ENCODE peak calls at places on chromosome 6, in four cellular contexts. W is cardiac fibroblast, E is upper lobe of left lung, X is mammary epithelial cell. H is an unnamed sample.

GRCh38 chr6:15907914-15908518 is 220.9 kb upstream of the MYLIP start:
- DNase-seq in W (no peak), E (no peak), X (peak; percentile 9), H (peak; percentile 74)

GRCh38 chr6:137496909-137497721 is 2.9 kb upstream of the OLIG3 start:
- DNase-seq in W (no peak), E (peak; percentile 82), X (no peak), H (no peak)

GRCh38 chr6:43491750-43492661 is 14.6 kb downstream of the TJAP1 start:
- DNase-seq in W (peak; percentile 77), E (peak; percentile 90), X (peak; percentile 68), H (no peak)

GRCh38 chr6:165091121-165091785 is 218.2 kb downstream of the C6orf118 start:
- DNase-seq in W (no peak), E (no peak), X (no peak), H (no peak)

GRCh38 chr6:30640481-30640880 is 6.5 kb upstream of the C6orf136 start:
- DNase-seq in W (no peak), E (peak; percentile 27), X (no peak), H (no peak)

GRCh38 chr6:36197739-36198221 is 1.2 kb downstream of the BRPF3 start:
- DNase-seq in W (peak; percentile 8), E (peak; percentile 63), X (peak; percentile 6), H (no peak)

GRCh38 chr6:166556871-166557322 is 29.6 kb downstream of the RAMACL start:
- DNase-seq in W (peak; percentile 98), E (peak; percentile 75), X (peak; percentile 99), H (no peak)

GRCh38 chr6:16582437-16583150 is 178.7 kb downstream of the ATXN1 start:
- DNase-seq in W (no peak), E (no peak), X (no peak), H (no peak)

GRCh38 chr6:132362318-132363185 is 38.7 kb downstream of the MOXD1 start:
- DNase-seq in W (peak; percentile 28), E (no peak), X (no peak), H (no peak)

GRCh38 chr6:84016029-84016428 is 17.5 kb upstream of the MRAP2 start:
- DNase-seq in W (no peak), E (no peak), X (no peak), H (no peak)

GRCh38 chr6:164838068-164838615 is 471.3 kb downstream of the C6orf118 start:
- DNase-seq in W (no peak), E (no peak), X (no peak), H (no peak)

GRCh38 chr6:41545703-41546474 is at the start of gene FOXP4:
- DNase-seq in W (peak; percentile 96), E (peak; percentile 89), X (peak; percentile 91), H (peak; percentile 90)

GRCh38 chr6:161745594-161745993 is 471.7 kb upstream of the AGPAT4 start:
- DNase-seq in W (no peak), E (no peak), X (no peak), H (no peak)

GRCh38 chr6:163395786-163396185 is 18.7 kb upstream of the QKI start:
- DNase-seq in W (no peak), E (no peak), X (no peak), H (no peak)

GRCh38 chr6:162560891-162561290 is 166.7 kb downstream of the PRKN start:
- DNase-seq in W (no peak), E (no peak), X (no peak), H (no peak)

GRCh38 chr6:115891111-115891669 is 169.5 kb downstream of the FRK start:
- DNase-seq in W (no peak), E (no peak), X (peak; percentile 84), H (no peak)

GRCh38 chr6:116447496-116448011 is 13.6 kb upstream of the CALHM6 start:
- DNase-seq in W (peak; percentile 97), E (no peak), X (peak; percentile 91), H (no peak)

GRCh38 chr6:124854338-124854922 is 107.8 kb upstream of the RNF217 start:
- DNase-seq in W (peak; percentile 10), E (no peak), X (no peak), H (no peak)

GRCh38 chr6:35017461-35018183 is 123.5 kb downstream of the TCP11 start:
- DNase-seq in W (peak; percentile 37), E (peak; percentile 85), X (no peak), H (no peak)

GRCh38 chr6:157668034-157668401 is 155.0 kb upstream of the SNX9 start:
- DNase-seq in W (no peak), E (no peak), X (no peak), H (no peak)

GRCh38 chr6:157667211-157668033 is 155.6 kb upstream of the SNX9 start:
- DNase-seq in W (peak; percentile 75), E (no peak), X (peak; percentile 32), H (no peak)

GRCh38 chr6:157670466-157671186 is 152.4 kb upstream of the SNX9 start:
- DNase-seq in W (peak; percentile 39), E (no peak), X (no peak), H (no peak)

GRCh38 chr6:157668690-157669089 is 154.4 kb upstream of the SNX9 start:
- DNase-seq in W (no peak), E (no peak), X (no peak), H (no peak)

GRCh38 chr6:157669747-157670216 is 153.3 kb upstream of the SNX9 start:
- DNase-seq in W (peak; percentile 92), E (peak; percentile 88), X (peak; percentile 56), H (no peak)
- TF ChIP-seq CTCF in W (peak; percentile 41), E (peak; percentile 19), X (no peak), H (peak; percentile 43)

GRCh38 chr6:144364727-144365126 is 79.6 kb downstream of the UTRN start:
- DNase-seq in W (no peak), E (no peak), X (no peak), H (no peak)

GRCh38 chr6:144364208-144364718 is 79.1 kb downstream of the UTRN start:
- DNase-seq in W (no peak), E (no peak), X (no peak), H (no peak)

GRCh38 chr6:144360401-144360800 is 75.3 kb downstream of the UTRN start:
- DNase-seq in W (no peak), E (no peak), X (no peak), H (no peak)

GRCh38 chr6:144361027-144361426 is 75.9 kb downstream of the UTRN start:
- DNase-seq in W (no peak), E (no peak), X (no peak), H (no peak)

DNA sequence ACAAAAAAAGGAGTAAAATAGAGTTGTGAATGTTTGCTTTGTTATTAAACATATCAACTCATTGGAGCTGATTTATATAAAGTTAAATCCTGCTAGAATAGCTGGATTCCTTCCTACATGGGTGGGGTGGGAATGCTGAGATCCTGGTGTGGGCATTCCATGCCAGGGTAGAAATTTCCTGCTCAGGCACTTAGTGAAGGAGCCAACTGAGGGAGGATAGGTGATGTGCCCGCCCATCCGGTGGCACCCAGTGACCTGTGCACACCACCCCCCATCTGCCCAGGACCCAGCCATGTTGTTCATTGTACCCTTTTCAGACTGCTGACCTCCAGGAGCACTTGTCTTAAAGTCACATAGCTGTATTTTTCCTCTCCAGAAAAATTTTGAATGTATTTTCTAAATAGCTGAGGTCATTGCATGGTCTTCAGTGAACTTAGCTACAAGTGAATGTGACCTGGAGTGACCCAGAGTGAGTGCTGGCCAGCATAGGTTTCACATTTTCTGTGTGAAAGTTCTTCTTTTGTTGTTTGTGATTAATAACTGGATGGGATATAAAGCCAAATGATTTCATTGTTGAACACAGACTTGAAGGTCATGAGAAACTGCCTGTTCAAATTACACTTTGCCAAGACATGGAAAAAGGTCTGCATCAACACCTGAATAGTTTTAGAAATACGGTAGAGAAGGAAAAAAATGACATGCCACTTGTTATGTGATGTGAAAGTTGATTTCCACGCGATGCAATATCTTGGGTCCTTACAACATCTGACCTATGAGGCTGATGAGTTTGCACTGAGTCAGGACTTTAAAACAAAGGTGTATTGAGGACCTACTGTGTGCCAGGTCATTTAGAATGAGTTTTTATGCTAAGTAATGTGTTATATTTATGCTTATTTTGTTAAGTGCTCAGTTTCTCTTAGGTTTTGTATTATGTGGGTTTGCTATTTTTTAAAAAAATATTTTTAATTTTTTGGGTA is 77.2 kb downstream of the UTRN start:
- DNase-seq in W (peak; percentile 57), E (peak; percentile 11), X (no peak), H (no peak)
- TF ChIP-seq CTCF in W (no peak), E (no peak), X (no peak), H (no peak)

DNA sequence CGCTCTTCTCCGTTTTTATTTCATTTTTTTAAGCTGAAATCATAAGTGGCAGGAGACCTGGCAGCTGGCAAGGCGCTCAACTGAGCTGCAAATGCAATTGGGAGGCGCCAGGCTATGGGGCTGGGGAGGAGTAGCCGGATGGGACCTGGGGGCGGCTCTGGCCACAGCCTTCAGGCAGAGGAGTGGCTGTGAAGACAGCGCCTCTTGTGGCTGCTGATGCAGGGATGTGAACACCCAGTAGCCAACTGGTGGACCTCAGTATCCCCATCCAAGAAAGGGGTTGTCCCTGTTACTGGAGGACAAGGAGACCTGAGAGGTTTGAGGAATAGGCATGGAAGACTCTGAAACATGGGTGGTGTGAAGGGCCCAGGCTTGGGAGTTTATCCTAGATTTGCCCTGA is 12.6 kb downstream of the KCNK17 start:
- DNase-seq in W (peak; percentile 7), E (no peak), X (no peak), H (no peak)
- TF ChIP-seq CTCF in W (peak; percentile 33), E (no peak), X (peak; percentile 10), H (peak; percentile 60)

GRCh38 chr6:105835373-105835772 is 250.8 kb upstream of the PRDM1 start:
- DNase-seq in W (peak; percentile 15), E (no peak), X (peak; percentile 64), H (no peak)
- TF ChIP-seq CTCF in W (no peak), E (no peak), X (peak; percentile 33), H (peak; percentile 75)

GRCh38 chr6:108969776-108970175 is 121.6 kb downstream of the ARMC2 start:
- DNase-seq in W (no peak), E (no peak), X (no peak), H (no peak)

GRCh38 chr6:108966236-108966635 is 118.0 kb downstream of the ARMC2 start:
- DNase-seq in W (no peak), E (no peak), X (no peak), H (no peak)

GRCh38 chr6:108968746-108969316 is 120.6 kb downstream of the ARMC2 start:
- DNase-seq in W (no peak), E (no peak), X (no peak), H (no peak)

GRCh38 chr6:108968325-108968724 is 120.1 kb downstream of the ARMC2 start:
- DNase-seq in W (no peak), E (no peak), X (no peak), H (no peak)

DNA sequence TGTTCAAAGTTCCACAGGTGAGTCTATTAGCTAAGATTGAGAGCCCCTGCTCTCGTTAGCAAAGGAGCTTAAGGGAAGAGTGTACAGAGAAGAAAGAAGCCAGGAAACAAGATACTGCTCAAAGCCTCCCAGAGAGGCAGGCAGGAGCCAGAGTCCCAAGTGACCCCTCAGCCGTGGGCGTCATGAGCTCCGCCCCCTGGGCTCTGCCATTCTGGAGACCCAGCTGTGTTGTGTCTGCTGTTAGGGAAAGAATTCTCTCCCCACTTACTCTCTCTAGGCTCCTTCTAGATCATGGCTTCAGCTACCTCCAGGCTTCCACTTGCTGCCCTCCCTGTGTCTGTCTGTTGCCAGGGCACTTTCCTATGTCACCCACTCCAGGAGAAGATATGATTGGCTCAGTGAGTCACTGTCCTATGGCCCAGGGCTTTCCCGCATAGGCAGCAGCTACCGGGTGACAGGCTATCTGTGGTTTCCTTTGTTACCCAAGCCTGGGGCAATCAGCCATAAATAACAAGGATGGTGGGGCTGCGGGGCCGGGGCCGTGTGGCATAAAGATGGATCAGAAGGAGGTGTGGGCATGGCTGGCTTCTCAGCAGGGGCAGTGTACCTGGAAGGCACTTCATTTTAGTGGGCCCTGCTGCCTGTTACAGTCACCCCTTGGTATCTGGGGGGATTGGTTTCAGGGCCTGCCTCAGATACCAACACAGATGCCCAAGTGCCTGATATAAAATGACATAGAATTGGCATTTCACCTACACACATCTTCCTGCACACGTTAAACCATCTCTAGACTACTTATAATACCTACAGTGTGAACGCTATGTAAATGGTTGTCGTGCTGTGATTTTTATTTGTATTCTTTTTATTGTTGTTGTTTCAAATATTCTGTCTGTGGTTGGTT is 118.9 kb downstream of the ARMC2 start:
- DNase-seq in W (peak; percentile 69), E (peak; percentile 41), X (peak; percentile 78), H (no peak)
- TF ChIP-seq CTCF in W (no peak), E (no peak), X (no peak), H (no peak)

GRCh38 chr6:551405-551804 is 105.5 kb downstream of the HUS1B start:
- DNase-seq in W (peak; percentile 19), E (no peak), X (peak; percentile 70), H (no peak)
- TF ChIP-seq CTCF in W (peak; percentile 17), E (no peak), X (peak; percentile 5), H (no peak)

H was measured in type B pancreatic cell.